ENCODE peak calls at places on chromosomes 5 and 9, in five cellular contexts. N is K562, Z is GM23338, R is HepG2, Y is GM12878. H is an unnamed sample.

GRCh38 chr9:121283856-121284732 is 16.1 kb downstream of the GSN start:
- DNase-seq in Z (no peak), Y (no peak), N (peak), R (no peak), H (no peak)

GRCh38 chr9:33466565-33467495 is 6.9 kb downstream of the NOL6 start:
- DNase-seq in Y (no peak), N (peak), R (peak), Z (peak), H (peak)

GRCh38 chr5:17343675-17344074 is 126.2 kb downstream of the BASP1 start:
- DNase-seq in Y (peak), Z (no peak), N (no peak), R (no peak), H (peak)

GRCh38 chr9:133656211-133657119 is 20.3 kb downstream of the DBH start:
- DNase-seq in Y (no peak), R (no peak), N (no peak), Z (no peak), H (no peak)

GRCh38 chr5:74977475-74977874 is 74.9 kb downstream of the GCNT4 start:
- DNase-seq in Y (no peak), N (no peak), R (no peak), Z (no peak), H (no peak)

GRCh38 chr5:2295476-2295875 is 412.8 kb upstream of the IRX4 start:
- DNase-seq in Y (no peak), N (no peak), R (no peak), Z (no peak), H (no peak)

GRCh38 chr5:138967806-138968448 is 92.8 kb upstream of the LRRTM2 start:
- DNase-seq in Y (no peak), R (peak), N (no peak), Z (no peak), H (no peak)

GRCh38 chr5:115586525-115587146 is 15.6 kb downstream of the TICAM2 start:
- DNase-seq in N (peak), R (peak), Z (peak), Y (no peak), H (peak)

GRCh38 chr9:104783588-104783987 is 19.7 kb downstream of the NIPSNAP3B start:
- DNase-seq in N (no peak), Z (no peak), Y (no peak), R (no peak), H (no peak)

GRCh38 chr9:99474186-99474585 is 252.1 kb downstream of the SEC61B start:
- DNase-seq in Z (no peak), Y (no peak), N (no peak), R (no peak), H (no peak)

GRCh38 chr9:79687131-79687447 is 115.3 kb downstream of the TLE4 start:
- DNase-seq in R (no peak), N (no peak), Z (no peak), Y (no peak), H (no peak)

GRCh38 chr9:124860582-124861341 is 995 bp downstream of the RPL35 start:
- DNase-seq in Y (no peak), N (no peak), Z (no peak), R (no peak), H (no peak)

GRCh38 chr9:105930007-105930627 is 235.8 kb downstream of the TMEM38B start:
- DNase-seq in N (no peak), Y (no peak), R (no peak), Z (no peak), H (no peak)

GRCh38 chr5:43711496-43711895 is 108.5 kb downstream of the NNT start:
- DNase-seq in N (no peak), Y (no peak), Z (no peak), R (peak), H (no peak)

GRCh38 chr9:134332266-134332665 is 6.0 kb downstream of the RXRA start:
- DNase-seq in N (no peak), Z (no peak), Y (no peak), R (no peak), H (no peak)

GRCh38 chr5:176389114-176389768 is 690 bp downstream of the HIGD2A start:
- DNase-seq in R (no peak), N (peak), Z (no peak), Y (no peak), H (no peak)

GRCh38 chr9:37984672-37985611 is 81.0 kb upstream of the SLC25A51 start:
- DNase-seq in N (peak), R (no peak), Z (no peak), Y (no peak), H (no peak)

GRCh38 chr9:104386425-104387069 is 117.5 kb upstream of the OR13F1 start:
- DNase-seq in R (peak), N (no peak), Y (no peak), Z (peak), H (peak)

GRCh38 chr9:113659039-113659438 is 195.5 kb downstream of the RGS3 start:
- DNase-seq in Z (no peak), R (no peak), Y (no peak), N (no peak), H (no peak)

GRCh38 chr5:61163905-61164304 is 1.6 kb upstream of the SMIM15 start:
- DNase-seq in R (no peak), Z (no peak), N (no peak), Y (no peak), H (no peak)

GRCh38 chr5:61162010-61162831 is at the start of gene SMIM15:
- DNase-seq in N (peak), Y (peak), R (peak), Z (peak), H (peak)

GRCh38 chr5:61159841-61160240 is 2.4 kb downstream of the SMIM15 start:
- DNase-seq in Y (no peak), Z (no peak), R (no peak), N (no peak), H (no peak)

GRCh38 chr5:61160497-61160896 is 1.8 kb downstream of the SMIM15 start:
- DNase-seq in R (no peak), N (no peak), Y (no peak), Z (no peak), H (no peak)

GRCh38 chr5:61162832-61163567 is 732 bp upstream of the SMIM15 start:
- DNase-seq in R (peak), Z (peak), N (no peak), Y (no peak), H (peak)
- TF ChIP-seq JUNB in R (no peak), Z (no peak), N (no peak), Y (peak), H (no peak)

GRCh38 chr5:39998518-39998917 is 573.7 kb upstream of the DAB2 start:
- DNase-seq in R (no peak), N (no peak), Z (no peak), Y (no peak), H (no peak)
- TF ChIP-seq JUNB in R (no peak), N (no peak), Z (no peak), Y (no peak), H (no peak)

GRCh38 chr5:60487885-60488425 is 212.0 kb downstream of the DEPDC1B start:
- DNase-seq in N (no peak), R (peak), Y (no peak), Z (no peak), H (peak)
- TF ChIP-seq JUNB in N (no peak), R (no peak), Y (no peak), Z (no peak), H (no peak)

DNA sequence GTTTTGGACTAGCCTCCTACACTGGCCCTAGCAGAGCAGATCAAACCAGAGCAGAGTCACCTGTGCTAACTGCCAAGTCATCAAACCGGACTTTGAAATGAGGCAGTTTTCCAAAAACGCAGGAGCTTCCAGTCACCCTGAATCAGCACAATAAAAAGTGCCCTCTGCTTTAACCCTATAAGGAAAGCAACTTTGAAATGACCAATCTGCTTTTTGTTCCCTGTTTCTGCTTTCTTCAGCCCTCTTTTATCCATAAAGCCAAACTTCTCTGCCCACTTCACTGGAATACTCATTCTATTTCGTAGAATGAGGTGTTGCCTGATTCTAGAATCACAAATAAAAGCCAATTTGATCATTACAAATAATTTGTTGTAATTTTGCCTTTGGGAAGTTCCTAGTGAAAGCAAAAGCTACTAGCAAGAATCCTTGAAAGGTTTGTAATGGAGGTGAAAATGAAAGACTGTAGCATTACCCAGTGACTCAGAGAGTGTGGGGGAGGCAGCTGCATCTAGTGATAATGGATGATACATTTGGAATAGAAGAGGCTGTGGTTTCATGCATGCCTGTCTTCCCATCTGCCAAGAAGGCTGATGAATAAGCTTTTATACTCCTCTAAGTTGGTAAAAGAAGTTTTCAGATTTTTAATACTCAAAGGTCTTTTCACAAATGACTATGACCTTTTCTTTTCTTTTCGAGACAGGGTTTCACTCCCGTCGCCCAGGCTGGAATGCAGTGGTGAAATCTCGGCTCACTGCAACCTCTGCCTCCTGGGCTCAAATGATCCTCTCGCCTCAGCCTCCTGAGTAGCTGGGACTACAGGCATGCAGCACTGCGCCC is 14.9 kb downstream of the SPAAR start:
- DNase-seq in Y (no peak), N (peak), Z (no peak), R (no peak), H (peak)
- TF ChIP-seq JUNB in Y (no peak), N (no peak), Z (no peak), R (no peak), H (peak)